ENCODE peak calls at places on chromosome 17, in four cellular contexts. C, J, A and G are unnamed samples. For H3K4me1, the result is how much of the 10 kb centered on the place peaks cover.

GRCh38 chr17:65231086-65231485 is 93.9 kb downstream of the RGS9 start:
- DNase-seq in C (no peak), J (no peak), A (peak), G (no peak)

GRCh38 chr17:28390123-28390522 is 15.9 kb downstream of the SLC46A1 start:
- DNase-seq in C (no peak), J (no peak), A (no peak), G (no peak)

GRCh38 chr17:78883090-78883532 is 19.9 kb downstream of the CEP295NL start:
- DNase-seq in C (peak), J (peak), A (no peak), G (peak)

GRCh38 chr17:66602659-66603363 is 232.1 kb upstream of the CACNG5 start:
- DNase-seq in C (no peak), J (no peak), A (no peak), G (no peak)

GRCh38 chr17:37815516-37815915 is 70.7 kb upstream of the HNF1B start:
- DNase-seq in C (no peak), J (no peak), A (no peak), G (no peak)

GRCh38 chr17:19374136-19374535 is 4.2 kb upstream of the MAPK7 start:
- DNase-seq in C (no peak), J (no peak), A (no peak), G (no peak)

GRCh38 chr17:65604070-65604469 is 42.6 kb upstream of the AXIN2 start:
- DNase-seq in C (no peak), J (no peak), A (peak), G (no peak)

GRCh38 chr17:74768069-74768762 is 7.9 kb downstream of the NAT9 start:
- DNase-seq in C (peak), J (peak), A (no peak), G (no peak)

GRCh38 chr17:37361543-37361942 is 14.2 kb upstream of the C17orf78 start:
- DNase-seq in C (no peak), J (peak), A (no peak), G (no peak)

GRCh38 chr17:77312061-77312684 is 171.4 kb downstream of the SEC14L1 start:
- DNase-seq in C (no peak), J (no peak), A (no peak), G (no peak)

GRCh38 chr17:33258291-33258690 is 34.8 kb downstream of the ASIC2 start:
- DNase-seq in C (no peak), J (no peak), A (no peak), G (no peak)

GRCh38 chr17:57665128-57665527 is 80.0 kb downstream of the CCDC182 start:
- DNase-seq in C (no peak), J (no peak), A (no peak), G (peak)

GRCh38 chr17:49443862-49444261 is 29.2 kb upstream of the PHB1 start:
- DNase-seq in C (no peak), J (no peak), A (no peak), G (no peak)

GRCh38 chr17:74380086-74380958 is 13.0 kb downstream of the GPR142 start:
- DNase-seq in C (no peak), J (peak), A (no peak), G (no peak)

GRCh38 chr17:34619687-34620217 is 40.4 kb downstream of the TMEM132E start:
- DNase-seq in C (no peak), J (no peak), A (no peak), G (no peak)

GRCh38 chr17:48951572-48951971 is 6.9 kb upstream of the SNF8 start:
- DNase-seq in C (no peak), J (no peak), A (no peak), G (no peak)

GRCh38 chr17:37465058-37465616 is 24.6 kb upstream of the DUSP14 start:
- DNase-seq in C (no peak), J (no peak), A (peak), G (no peak)

GRCh38 chr17:28745777-28746473 is 2.1 kb downstream of the TRAF4 start:
- DNase-seq in C (no peak), J (peak), A (peak), G (no peak)

GRCh38 chr17:71267668-71268067 is 853.2 kb upstream of the SOX9 start:
- DNase-seq in C (no peak), J (no peak), A (no peak), G (no peak)

GRCh38 chr17:78665952-78666920 is 89.0 kb upstream of the DNAH17 start:
- DNase-seq in C (no peak), J (no peak), A (no peak), G (no peak)

GRCh38 chr17:60704170-60704569 is 26.5 kb downstream of the BCAS3 start:
- DNase-seq in C (no peak), J (no peak), A (no peak), G (no peak)

GRCh38 chr17:5500247-5500803 is 14.0 kb downstream of the MIS12 start:
- DNase-seq in C (no peak), J (no peak), A (peak), G (no peak)

GRCh38 chr17:37720989-37721388 is 23.9 kb downstream of the HNF1B start:
- DNase-seq in C (no peak), J (no peak), A (no peak), G (no peak)

GRCh38 chr17:7064248-7064647 is 15.8 kb downstream of the CLEC10A start:
- DNase-seq in C (no peak), J (no peak), A (no peak), G (peak)

GRCh38 chr17:5184284-5184683 is 7.4 kb downstream of the ZNF594 start:
- DNase-seq in C (no peak), J (no peak), A (no peak), G (no peak)

GRCh38 chr17:34616148-34616547 is 36.8 kb downstream of the TMEM132E start:
- DNase-seq in C (no peak), J (no peak), A (peak), G (peak)

GRCh38 chr17:81400939-81401726 is 5.9 kb downstream of the BAHCC1 start:
- DNase-seq in C (no peak), J (no peak), A (peak), G (no peak)
- H3K4me3 ChIP-seq in C (peak), J (peak), A (peak), G (no peak)

GRCh38 chr17:15919466-15919865 is 25.5 kb upstream of the ADORA2B start:
- DNase-seq in C (no peak), J (no peak), A (no peak), G (no peak)
- H3K4me1 ChIP-seq in C (under half), J (under half), A (under half), G (under half)

DNA sequence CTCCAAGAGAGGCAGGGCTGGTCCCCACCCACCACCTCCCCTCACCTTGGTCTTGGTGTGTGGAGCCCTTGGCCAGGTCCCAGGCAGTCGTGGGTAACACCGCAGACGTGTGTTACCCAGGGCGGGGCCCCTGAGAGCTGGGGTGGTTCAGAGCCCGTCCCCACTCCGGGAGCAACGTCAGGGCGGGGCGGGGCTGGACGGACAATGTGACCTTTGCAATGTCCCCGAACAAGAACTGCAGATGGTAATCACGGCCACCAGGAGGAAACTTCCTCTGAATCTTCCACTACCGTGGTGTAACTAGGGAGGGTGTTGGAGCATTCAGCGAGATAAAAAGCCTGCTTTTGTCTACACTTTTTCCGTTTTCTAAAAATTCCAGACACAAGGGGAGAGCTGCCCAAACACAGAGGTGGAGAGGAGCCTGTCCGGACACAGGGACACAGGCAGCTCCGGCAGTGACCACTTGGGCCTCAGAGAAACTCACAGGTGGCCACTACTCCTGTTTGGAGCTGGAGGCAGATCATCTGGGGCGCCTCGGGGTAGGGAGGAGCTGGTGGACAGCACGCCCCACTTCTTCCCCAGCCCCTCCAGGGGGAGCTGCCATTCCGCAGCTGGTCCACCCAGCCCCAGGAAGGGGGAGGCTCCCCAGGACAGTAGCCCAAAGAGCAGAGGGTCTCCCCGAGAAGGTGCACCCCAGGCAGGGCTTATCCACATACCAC is 14.2 kb upstream of the SLC38A10 start:
- DNase-seq in C (peak), J (peak), A (no peak), G (peak)
- H3K4me3 ChIP-seq in C (no peak), J (peak), A (no peak), G (peak)

GRCh38 chr17:38896373-38896954 is 26.6 kb downstream of the LASP1 start:
- DNase-seq in C (peak), J (no peak), A (no peak), G (no peak)
- H3K4me1 ChIP-seq in C (half or more), J (under half), A (under half), G (under half)

GRCh38 chr17:79930077-79930785 is 91.0 kb upstream of the CBX4 start:
- DNase-seq in C (no peak), J (no peak), A (peak), G (no peak)
- H3K4me3 ChIP-seq in C (no peak), J (no peak), A (peak), G (peak)

DNA sequence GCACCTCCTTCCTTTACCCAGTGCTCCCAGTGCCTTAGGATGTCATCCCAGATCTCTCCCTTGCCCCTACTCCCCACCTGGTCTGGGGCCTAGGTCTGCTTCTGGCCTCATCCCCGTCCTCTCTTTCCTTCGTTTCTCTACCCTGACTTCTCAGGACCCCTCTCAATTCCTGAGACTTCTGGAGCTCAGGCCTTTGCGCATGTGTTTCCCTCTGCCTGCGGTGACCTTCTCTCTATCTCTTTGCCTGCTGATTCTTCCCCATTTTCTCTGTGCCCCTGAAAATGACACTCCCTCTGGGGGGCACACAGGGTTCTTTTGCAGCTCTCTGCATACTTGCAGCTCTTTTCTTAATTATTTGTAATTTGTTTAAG is 13.5 kb downstream of the ADORA2B start:
- DNase-seq in C (no peak), J (no peak), A (no peak), G (no peak)
- H3K4me1 ChIP-seq in C (under half), J (under half), A (under half), G (under half)

GRCh38 chr17:80845121-80845862 is 146.3 kb upstream of the CHMP6 start:
- DNase-seq in C (no peak), J (no peak), A (no peak), G (no peak)
- H3K4me3 ChIP-seq in C (no peak), J (no peak), A (no peak), G (no peak)